ENCODE peak calls at places on chromosomes 7 and 10, in five cellular contexts. D, G, L, N and J are unnamed samples.

GRCh38 chr10:11163990-11164805 is 146.5 kb downstream of the CELF2 start:
- DNase-seq in N (no peak), G (no peak), L (no peak), D (no peak), J (no peak)

GRCh38 chr10:77493851-77494788 is 143.5 kb downstream of the KCNMA1 start:
- DNase-seq in D (no peak), G (no peak), N (peak; percentile 54), L (peak; percentile 60), J (no peak)

GRCh38 chr7:45650404-45651055 is 76.4 kb downstream of the ADCY1 start:
- DNase-seq in N (no peak), L (no peak), D (no peak), G (no peak), J (no peak)

GRCh38 chr7:23523486-23524075 is 8.2 kb downstream of the TRA2A start:
- DNase-seq in N (no peak), D (no peak), L (no peak), G (no peak), J (no peak)

GRCh38 chr10:66836057-66836456 is 89.8 kb upstream of the LRRTM3 start:
- DNase-seq in L (no peak), G (no peak), D (peak; percentile 45), N (peak; percentile 81), J (no peak)

GRCh38 chr10:117186832-117187615 is 10.3 kb upstream of the KCNK18 start:
- DNase-seq in L (no peak), D (no peak), N (peak; percentile 7), G (no peak), J (no peak)

GRCh38 chr10:113449151-113449695 is 103.6 kb upstream of the HABP2 start:
- DNase-seq in D (no peak), L (no peak), N (no peak), G (peak; percentile 14), J (no peak)

GRCh38 chr7:38629621-38630020 is 1.6 kb downstream of the AMPH start:
- DNase-seq in D (no peak), N (peak; percentile 4), G (no peak), L (peak; percentile 83), J (no peak)

GRCh38 chr10:67790534-67791408 is 47.2 kb downstream of the DNAJC12 start:
- DNase-seq in G (no peak), L (no peak), D (no peak), N (peak; percentile 29), J (no peak)

GRCh38 chr7:21611129-21611528 is 68.3 kb downstream of the DNAH11 start:
- DNase-seq in D (no peak), N (no peak), G (no peak), L (no peak), J (no peak)

GRCh38 chr10:117736655-117737054 is 194.1 kb downstream of the EMX2 start:
- DNase-seq in D (no peak), G (no peak), N (no peak), L (no peak), J (no peak)

GRCh38 chr10:127151541-127151940 is 44.9 kb downstream of the INSYN2A start:
- DNase-seq in L (no peak), D (no peak), N (peak; percentile 65), G (no peak), J (no peak)

GRCh38 chr10:97943294-97943693 is 87.1 kb downstream of the CRTAC1 start:
- DNase-seq in G (no peak), D (no peak), N (no peak), L (peak; percentile 1), J (no peak)

GRCh38 chr7:38660427-38661099 is 29.4 kb upstream of the AMPH start:
- DNase-seq in G (no peak), L (peak; percentile 75), D (peak; percentile 19), N (peak; percentile 56), J (peak; percentile 17)

GRCh38 chr7:23377134-23377533 is 78.0 kb downstream of the MALSU1 start:
- DNase-seq in L (no peak), N (peak; percentile 74), D (no peak), G (no peak), J (no peak)

GRCh38 chr10:108801775-108802516 is 1121.4 kb downstream of the XPNPEP1 start:
- DNase-seq in N (peak; percentile 70), G (no peak), L (no peak), D (no peak), J (no peak)

GRCh38 chr7:149816267-149816751 is 21.9 kb upstream of the ZNF862 start:
- DNase-seq in G (no peak), L (no peak), N (no peak), D (no peak), J (no peak)

GRCh38 chr7:71473366-71473967 is 341.5 kb downstream of the GALNT17 start:
- DNase-seq in N (no peak), D (no peak), G (no peak), L (no peak), J (no peak)

GRCh38 chr10:126124923-126125322 is 228.6 kb downstream of the FANK1 start:
- DNase-seq in D (no peak), N (peak; percentile 20), G (peak; percentile 0), L (no peak), J (no peak)